ENCODE peak calls at places on chromosomes 1 and 21, in six cellular contexts. H, K, B, E, G and C are unnamed samples.

GRCh38 chr1:1406821-1407100 is 332 bp downstream of the MRPL20 start:
- DNase-seq in K (no peak), G (no peak), B (no peak), H (no peak), E (no peak), C (no peak)

GRCh38 chr1:58331156-58331555 is 215.4 kb downstream of the OMA1 start:
- DNase-seq in B (no peak), K (no peak), H (no peak), G (no peak), E (no peak), C (no peak)

GRCh38 chr1:159955456-159955855 is 1.4 kb upstream of the SLAMF9 start:
- DNase-seq in H (no peak), B (no peak), G (no peak), K (no peak), E (no peak), C (no peak)

GRCh38 chr1:110337704-110338199 is 1.4 kb upstream of the RBM15 start:
- DNase-seq in G (peak; percentile 21), H (no peak), E (peak; percentile 58), B (peak; percentile 53), K (peak; percentile 33), C (no peak)

GRCh38 chr1:41097105-41097504 is 75.6 kb upstream of the SLFNL1 start:
- DNase-seq in G (no peak), H (no peak), E (no peak), K (no peak), B (no peak), C (no peak)

GRCh38 chr1:113198806-113199205 is 125.8 kb downstream of the LRIG2 start:
- DNase-seq in E (no peak), G (no peak), H (no peak), B (no peak), K (no peak), C (no peak)

GRCh38 chr1:33349778-33350610 is 29.1 kb upstream of the A3GALT2 start:
- DNase-seq in B (peak; percentile 89), H (peak; percentile 81), K (peak; percentile 83), G (peak; percentile 69), E (peak; percentile 93), C (no peak)

GRCh38 chr1:85189120-85189519 is 11.7 kb downstream of the SYDE2 start:
- DNase-seq in G (no peak), H (no peak), B (no peak), K (no peak), E (no peak), C (no peak)

GRCh38 chr1:202038688-202039346 is 28.4 kb downstream of the ELF3 start:
- DNase-seq in K (no peak), E (no peak), G (no peak), H (no peak), B (no peak), C (no peak)

GRCh38 chr21:36630485-36631206 is 68.3 kb upstream of the SIM2 start:
- DNase-seq in H (no peak), G (peak; percentile 57), B (peak; percentile 80), K (peak; percentile 33), E (peak; percentile 52), C (no peak)

GRCh38 chr1:69510026-69510425 is 57.7 kb upstream of the LRRC7 start:
- DNase-seq in G (no peak), H (no peak), E (no peak), B (no peak), K (no peak), C (no peak)

GRCh38 chr1:117659565-117660264 is 53.9 kb downstream of the TENT5C start:
- DNase-seq in H (no peak), E (no peak), G (no peak), K (no peak), B (no peak), C (no peak)

GRCh38 chr1:117657031-117657430 is 51.2 kb downstream of the TENT5C start:
- DNase-seq in E (no peak), H (no peak), B (no peak), K (peak; percentile 53), G (no peak), C (no peak)

GRCh38 chr1:117656202-117656641 is 50.4 kb downstream of the TENT5C start:
- DNase-seq in B (peak; percentile 48), E (peak; percentile 55), K (no peak), H (no peak), G (no peak), C (no peak)

GRCh38 chr1:117658676-117659075 is 52.8 kb downstream of the TENT5C start:
- DNase-seq in K (no peak), H (no peak), B (peak; percentile 47), E (peak; percentile 39), G (no peak), C (no peak)

DNA sequence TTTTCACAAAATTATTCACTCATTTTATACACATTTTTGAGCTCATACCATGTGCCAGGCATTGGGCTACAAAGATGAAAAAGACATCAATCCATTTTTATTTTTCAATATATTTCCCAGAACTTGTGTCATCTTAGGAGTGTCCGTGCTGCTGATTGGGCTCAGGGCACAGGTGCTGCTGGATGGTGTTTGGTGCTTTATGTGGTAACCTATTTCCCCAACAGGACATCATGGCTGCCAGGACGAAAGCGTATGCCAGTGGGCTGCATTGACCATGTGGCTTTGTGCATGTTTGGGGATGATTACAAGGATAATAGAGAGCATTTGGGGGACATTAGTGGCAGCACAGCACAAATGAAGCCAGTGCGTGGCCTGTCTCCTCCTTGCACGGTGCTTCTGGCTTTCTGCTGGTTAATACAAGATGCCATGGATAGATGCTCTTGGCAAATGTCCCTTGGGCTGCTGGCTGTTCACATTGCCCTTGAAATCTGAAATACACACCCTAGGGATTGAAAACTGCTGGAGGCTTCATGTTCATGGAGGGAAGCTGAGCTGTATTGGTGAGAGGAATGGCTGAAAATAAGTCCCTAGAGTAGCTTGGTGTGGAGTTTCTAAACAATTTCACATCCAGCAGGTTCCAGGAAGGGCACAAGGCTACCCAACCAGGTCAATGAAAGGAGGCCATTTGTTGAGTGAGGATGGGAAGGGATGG is 52.3 kb downstream of the TENT5C start:
- DNase-seq in B (no peak), K (no peak), E (no peak), G (no peak), H (no peak), C (no peak)
- TF ChIP-seq POLR2A in B (no peak), K (no peak), E (no peak), G (no peak), H (no peak), C (no peak)

GRCh38 chr21:29374481-29374880 is 75.8 kb downstream of the BACH1 start:
- DNase-seq in H (no peak), B (no peak), E (no peak), K (no peak), G (no peak), C (no peak)
- H3K4me3 ChIP-seq in H (no peak overlapping the region), B (no peak overlapping the region), E (no peak overlapping the region), K (no peak overlapping the region), G (no peak overlapping the region), C (no peak overlapping the region)

GRCh38 chr1:166166701-166167394 is at the start of gene FAM78B:
- DNase-seq in E (peak; percentile 51), K (peak; percentile 60), G (peak; percentile 68), B (peak; percentile 80), H (peak; percentile 54), C (no peak)
- TF ChIP-seq POLR2A in E (no peak), K (no peak), G (no peak), B (no peak), H (no peak), C (no peak)

GRCh38 chr1:91732291-91732953 is 153.5 kb downstream of the TGFBR3 start:
- DNase-seq in K (peak; percentile 71), G (peak; percentile 47), E (no peak), B (no peak), H (no peak), C (peak; percentile 70)
- H3K4me3 ChIP-seq in K (no peak overlapping the region), G (no peak overlapping the region), E (no peak overlapping the region), B (no peak overlapping the region), H (no peak overlapping the region), C (no peak overlapping the region)